ENCODE peak calls at places on chromosomes 16 and 17, in four cellular contexts. G is mucosa of descending colon; I is CD8-positive, alpha-beta memory T cell; Q is A549. H is an unnamed sample.

GRCh38 chr17:6070895-6071511 is 824 bp downstream of the WSCD1 start:
- DNase-seq in G (peak), I (no peak), Q (peak), H (no peak)

GRCh38 chr17:82440991-82441627 is 9.4 kb downstream of the CYBC1 start:
- DNase-seq in G (no peak), Q (no peak), I (no peak), H (no peak)

GRCh38 chr17:49901460-49902331 is 53.8 kb upstream of the TAC4 start:
- DNase-seq in G (no peak), Q (peak), I (no peak), H (no peak)

GRCh38 chr16:19396555-19397011 is 21.1 kb upstream of the TMC5 start:
- DNase-seq in G (peak), Q (no peak), I (no peak), H (no peak)

GRCh38 chr17:29712677-29713076 is 90.0 kb upstream of the CORO6 start:
- DNase-seq in I (no peak), G (no peak), Q (no peak), H (no peak)

GRCh38 chr17:82598256-82599011 is 49.8 kb downstream of the WDR45B start:
- DNase-seq in Q (no peak), I (no peak), G (no peak), H (no peak)

GRCh38 chr17:48160177-48160967 is 52.8 kb downstream of the SNX11 start:
- DNase-seq in Q (no peak), I (no peak), G (peak), H (no peak)

GRCh38 chr17:19508327-19508867 is 25.3 kb upstream of the SLC47A1 start:
- DNase-seq in G (peak), I (peak), Q (peak), H (peak)

GRCh38 chr17:38590988-38591758 is 14.6 kb downstream of the SRCIN1 start:
- DNase-seq in G (no peak), I (no peak), Q (no peak), H (no peak)

GRCh38 chr16:81321537-81321936 is 6.8 kb downstream of the GAN start:
- DNase-seq in I (no peak), G (no peak), Q (no peak), H (no peak)

GRCh38 chr17:76414334-76415295 is 30.2 kb downstream of the SPHK1 start:
- DNase-seq in G (peak), Q (no peak), I (no peak), H (no peak)

GRCh38 chr16:58449768-58450167 is 50.2 kb upstream of the NDRG4 start:
- DNase-seq in Q (no peak), I (no peak), G (no peak), H (no peak)

GRCh38 chr16:56700195-56700594 is 17.9 kb downstream of the MT1X start:
- DNase-seq in Q (no peak), I (no peak), G (no peak), H (no peak)

GRCh38 chr17:2931426-2931825 is 132.0 kb downstream of the OR1D5 start:
- DNase-seq in I (no peak), Q (no peak), G (no peak), H (no peak)

GRCh38 chr16:75293173-75293572 is 41.7 kb upstream of the BCAR1 start:
- DNase-seq in Q (no peak), G (no peak), I (no peak), H (no peak)

GRCh38 chr16:1188781-1189189 is 35.9 kb downstream of the CACNA1H start:
- DNase-seq in G (peak), I (peak), Q (no peak), H (peak)

GRCh38 chr16:64951681-64952080 is 170.2 kb downstream of the CDH11 start:
- DNase-seq in Q (no peak), I (no peak), G (no peak), H (no peak)

GRCh38 chr16:75074920-75075687 is 41.5 kb downstream of the LDHD start:
- DNase-seq in G (peak), I (peak), Q (no peak), H (peak)

GRCh38 chr16:1772362-1772907 is at the start of gene EME2:
- DNase-seq in Q (no peak), G (no peak), I (peak), H (no peak)

GRCh38 chr17:38511126-38512108 is 83.2 kb downstream of the ARHGAP23 start:
- DNase-seq in I (no peak), G (no peak), Q (no peak), H (no peak)

GRCh38 chr16:67546761-67547422 is 15.4 kb upstream of the CTCF start:
- DNase-seq in G (peak), Q (peak), I (peak), H (peak)

DNA sequence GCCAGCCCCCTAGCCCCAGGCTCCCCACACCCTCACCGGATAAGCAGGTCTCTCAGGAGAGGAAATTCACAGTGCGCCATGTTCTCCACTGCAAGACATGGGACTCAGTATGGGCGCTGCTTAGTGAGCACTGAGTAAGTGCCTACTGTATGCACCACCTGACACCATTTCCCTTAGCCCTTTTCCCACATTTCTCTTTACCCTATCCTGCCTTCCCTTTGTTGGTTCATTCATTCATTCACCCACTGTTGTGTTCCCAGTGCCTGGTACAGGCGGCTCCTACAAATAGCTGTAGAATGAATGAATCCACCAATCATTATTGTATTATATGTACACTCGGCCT is 10.1 kb downstream of the SEPTIN12 start:
- DNase-seq in I (no peak), G (no peak), Q (no peak), H (no peak)
- H3K4me3 ChIP-seq in I (no peak), G (no peak), Q (no peak), H (no peak)

GRCh38 chr17:42054101-42054500 is 3.7 kb upstream of the C17orf113 start:
- DNase-seq in Q (no peak), G (no peak), I (no peak), H (no peak)

GRCh38 chr17:42058018-42058417 is 7.6 kb upstream of the C17orf113 start:
- DNase-seq in G (no peak), I (no peak), Q (no peak), H (no peak)

GRCh38 chr17:42055496-42055895 is 5.1 kb upstream of the C17orf113 start:
- DNase-seq in G (no peak), Q (no peak), I (no peak), H (no peak)

GRCh38 chr17:42055003-42055402 is 4.6 kb upstream of the C17orf113 start:
- DNase-seq in Q (no peak), I (no peak), G (no peak), H (no peak)

DNA sequence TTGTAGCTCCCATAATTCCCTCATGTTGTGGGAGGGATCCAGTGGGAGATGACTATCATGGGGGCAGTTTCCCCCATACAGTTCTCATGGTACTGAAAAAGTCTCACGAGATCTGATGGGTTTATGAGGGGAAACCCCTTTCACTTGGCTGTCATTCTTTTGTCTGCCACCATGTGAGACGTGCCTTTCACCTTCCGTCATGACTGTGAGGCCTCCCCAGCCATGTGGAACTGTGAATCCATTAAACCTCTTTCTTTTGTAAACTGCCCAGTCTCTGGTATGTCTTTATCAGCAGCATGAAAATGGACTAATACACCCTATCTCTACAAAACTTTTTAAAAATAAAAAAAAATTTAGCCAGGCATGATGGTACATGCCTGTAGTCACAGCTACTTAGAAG is 6.2 kb upstream of the C17orf113 start:
- DNase-seq in Q (no peak), I (no peak), G (no peak), H (no peak)
- H3K4me3 ChIP-seq in Q (no peak), I (no peak), G (no peak), H (no peak)

DNA sequence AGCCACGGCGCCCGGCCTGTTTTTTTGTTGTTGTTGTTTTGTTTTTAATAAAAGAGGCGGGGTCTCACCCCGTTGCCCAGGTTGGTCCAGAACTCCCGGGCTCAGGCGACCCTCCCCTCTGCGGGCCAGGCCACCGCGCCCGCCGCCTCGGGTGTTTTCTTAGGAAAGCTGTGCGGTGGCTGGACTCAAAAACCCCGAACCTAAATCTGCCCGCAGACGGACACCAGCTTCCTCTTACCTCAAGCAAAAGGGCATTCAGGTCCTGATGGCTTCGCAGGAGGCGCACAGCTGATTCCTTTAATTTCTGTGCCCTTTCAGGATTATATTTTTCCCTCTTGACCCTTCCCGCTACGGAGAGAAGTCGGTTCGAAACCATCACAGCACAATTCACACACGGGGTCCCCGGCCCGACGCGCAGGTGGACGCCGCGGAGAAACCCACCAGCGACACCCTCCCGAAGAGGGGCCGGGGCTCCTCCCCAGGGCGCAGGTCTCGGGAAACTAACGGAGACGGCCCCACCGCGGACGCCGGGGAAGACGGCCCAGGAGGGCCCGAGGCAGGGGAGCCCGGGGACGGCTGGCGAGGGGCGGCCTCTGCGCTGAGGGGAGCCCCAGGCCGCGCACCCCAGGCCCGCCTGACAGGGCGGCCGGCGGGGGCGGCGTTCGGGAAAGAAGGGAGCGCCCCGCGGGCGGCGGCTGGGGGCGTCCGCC is 653 bp downstream of the FANCA start:
- DNase-seq in I (no peak), G (no peak), Q (no peak), H (no peak)
- H3K4me3 ChIP-seq in I (no peak), G (peak), Q (peak), H (no peak)

DNA sequence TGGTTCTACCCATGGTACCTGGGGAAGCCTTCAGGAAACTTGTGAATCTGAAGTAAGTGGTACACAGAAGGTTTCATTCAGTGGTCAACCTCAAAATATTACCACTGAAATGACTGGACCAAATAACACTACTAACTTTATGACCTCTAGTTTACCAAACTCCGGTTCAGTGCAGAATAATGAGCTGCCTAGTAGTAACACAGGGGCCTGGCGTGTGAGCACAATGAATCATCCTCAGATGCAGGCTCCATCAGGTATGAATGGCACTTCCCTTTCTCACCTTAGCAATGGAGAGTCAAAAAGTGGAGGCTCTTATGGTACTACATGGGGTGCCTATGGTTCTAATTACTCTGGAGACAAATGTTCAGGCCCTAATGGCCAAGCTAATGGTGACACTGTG is 55.9 kb upstream of the SLC5A11 start:
- DNase-seq in Q (no peak), G (no peak), I (no peak), H (no peak)
- H3K4me3 ChIP-seq in Q (no peak), G (no peak), I (no peak), H (no peak)

GRCh38 chr17:8668181-8668740 is 37.7 kb upstream of the MYH10 start:
- DNase-seq in G (no peak), I (no peak), Q (no peak), H (no peak)
- H3K4me3 ChIP-seq in G (no peak), I (no peak), Q (no peak), H (no peak)

H was measured in CD8-positive, alpha-beta T cell.